ENCODE peak calls at places on chromosomes 2 and 18, in four cellular contexts. One of them, this sample, is unnamed.

GRCh38 chr18:73840319-73841065 is 307.1 kb downstream of the FBXO15 start:
- DNase-seq in kidney: no peak
- DNase-seq in mesothelial cell of epicardium: no peak
- DNase-seq in MCF 10A: no peak
- DNase-seq in this sample: no peak

GRCh38 chr18:33802955-33803354 is 224.9 kb downstream of the ASXL3 start:
- DNase-seq in MCF 10A: no peak
- DNase-seq in kidney: no peak
- DNase-seq in mesothelial cell of epicardium: no peak
- DNase-seq in this sample: no peak

GRCh38 chr2:66565291-66565690 is 130.4 kb downstream of the MEIS1 start:
- DNase-seq in mesothelial cell of epicardium: no peak
- DNase-seq in MCF 10A: no peak
- DNase-seq in kidney: no peak
- DNase-seq in this sample: no peak

GRCh38 chr2:239747771-239748170 is 277.4 kb downstream of the NDUFA10 start:
- DNase-seq in kidney: peak
- DNase-seq in mesothelial cell of epicardium: no peak
- DNase-seq in MCF 10A: no peak
- DNase-seq in this sample: no peak

GRCh38 chr2:226800941-226801784 is 1.5 kb upstream of the IRS1 start:
- DNase-seq in kidney: peak
- DNase-seq in MCF 10A: no peak
- DNase-seq in mesothelial cell of epicardium: peak
- DNase-seq in this sample: peak

GRCh38 chr2:70685771-70686171 is 82.2 kb downstream of the ADD2 start:
- DNase-seq in mesothelial cell of epicardium: no peak
- DNase-seq in MCF 10A: no peak
- DNase-seq in kidney: no peak
- DNase-seq in this sample: no peak

GRCh38 chr2:82330104-82330503 is 2025.6 kb upstream of the LRRTM1 start:
- DNase-seq in kidney: no peak
- DNase-seq in mesothelial cell of epicardium: no peak
- DNase-seq in MCF 10A: no peak
- DNase-seq in this sample: no peak

GRCh38 chr2:1854747-1855146 is 110.4 kb upstream of the PXDN start:
- DNase-seq in kidney: no peak
- DNase-seq in mesothelial cell of epicardium: no peak
- DNase-seq in MCF 10A: peak
- DNase-seq in this sample: peak

GRCh38 chr18:11807233-11807632 is 44.0 kb upstream of the CHMP1B start:
- DNase-seq in MCF 10A: no peak
- DNase-seq in kidney: no peak
- DNase-seq in mesothelial cell of epicardium: no peak
- DNase-seq in this sample: no peak

GRCh38 chr2:54858021-54858681 is 134.7 kb downstream of the EML6 start:
- DNase-seq in MCF 10A: peak
- DNase-seq in kidney: no peak
- DNase-seq in mesothelial cell of epicardium: no peak
- DNase-seq in this sample: no peak

GRCh38 chr2:1708476-1709334 is 35.6 kb downstream of the PXDN start:
- DNase-seq in mesothelial cell of epicardium: no peak
- DNase-seq in kidney: no peak
- DNase-seq in MCF 10A: peak
- DNase-seq in this sample: no peak

GRCh38 chr2:59988337-59988736 is 565.1 kb downstream of the BCL11A start:
- DNase-seq in mesothelial cell of epicardium: no peak
- DNase-seq in MCF 10A: no peak
- DNase-seq in kidney: no peak
- DNase-seq in this sample: no peak

GRCh38 chr2:160377204-160377995 is 116.2 kb downstream of the RBMS1 start:
- DNase-seq in mesothelial cell of epicardium: no peak
- DNase-seq in kidney: no peak
- DNase-seq in MCF 10A: no peak
- DNase-seq in this sample: no peak

GRCh38 chr2:190723397-190724090 is 74.7 kb downstream of the NAB1 start:
- DNase-seq in mesothelial cell of epicardium: no peak
- DNase-seq in MCF 10A: no peak
- DNase-seq in kidney: no peak
- DNase-seq in this sample: no peak

GRCh38 chr2:127404466-127405251 is 13.6 kb upstream of the PROC start:
- DNase-seq in mesothelial cell of epicardium: no peak
- DNase-seq in kidney: no peak
- DNase-seq in MCF 10A: no peak
- DNase-seq in this sample: peak

GRCh38 chr2:43319541-43319940 is 93.1 kb upstream of the ZFP36L2 start:
- DNase-seq in MCF 10A: no peak
- DNase-seq in kidney: no peak
- DNase-seq in mesothelial cell of epicardium: no peak
- DNase-seq in this sample: no peak

GRCh38 chr2:210259687-210260086 is 34.4 kb upstream of the ACADL start:
- DNase-seq in kidney: no peak
- DNase-seq in MCF 10A: no peak
- DNase-seq in mesothelial cell of epicardium: no peak
- DNase-seq in this sample: no peak

GRCh38 chr2:67854798-67855197 is 208.0 kb downstream of the C1D start:
- DNase-seq in kidney: no peak
- DNase-seq in mesothelial cell of epicardium: no peak
- DNase-seq in MCF 10A: no peak
- DNase-seq in this sample: no peak

GRCh38 chr2:230541934-230542380 is 126.0 kb downstream of the SP100 start:
- DNase-seq in MCF 10A: no peak
- DNase-seq in kidney: no peak
- DNase-seq in mesothelial cell of epicardium: no peak
- DNase-seq in this sample: peak

GRCh38 chr2:108031471-108031941 is 45.2 kb downstream of the SLC5A7 start:
- DNase-seq in kidney: peak
- DNase-seq in MCF 10A: no peak
- DNase-seq in mesothelial cell of epicardium: no peak
- DNase-seq in this sample: no peak

GRCh38 chr2:108029912-108030311 is 43.6 kb downstream of the SLC5A7 start:
- DNase-seq in kidney: no peak
- DNase-seq in mesothelial cell of epicardium: no peak
- DNase-seq in MCF 10A: no peak
- DNase-seq in this sample: no peak

GRCh38 chr2:108034843-108035242 is 48.5 kb downstream of the SLC5A7 start:
- DNase-seq in kidney: no peak
- DNase-seq in MCF 10A: peak
- DNase-seq in mesothelial cell of epicardium: no peak
- DNase-seq in this sample: no peak
- TF ChIP-seq CTCF in kidney: no peak
- TF ChIP-seq CTCF in MCF 10A: no peak
- TF ChIP-seq CTCF in mesothelial cell of epicardium: no peak
- TF ChIP-seq CTCF in this sample: no peak

GRCh38 chr2:178105566-178105965 is 6.7 kb upstream of the RBM45 start:
- DNase-seq in MCF 10A: peak
- DNase-seq in mesothelial cell of epicardium: no peak
- DNase-seq in kidney: no peak
- DNase-seq in this sample: no peak
- TF ChIP-seq CTCF in MCF 10A: no peak
- TF ChIP-seq CTCF in mesothelial cell of epicardium: no peak
- TF ChIP-seq CTCF in kidney: no peak
- TF ChIP-seq CTCF in this sample: no peak

GRCh38 chr18:30381826-30382225 is 660.7 kb downstream of the DSC3 start:
- DNase-seq in kidney: no peak
- DNase-seq in MCF 10A: peak
- DNase-seq in mesothelial cell of epicardium: no peak
- DNase-seq in this sample: no peak

GRCh38 chr18:30386624-30387023 is 655.9 kb downstream of the DSC3 start:
- DNase-seq in MCF 10A: no peak
- DNase-seq in mesothelial cell of epicardium: no peak
- DNase-seq in kidney: no peak
- DNase-seq in this sample: no peak

GRCh38 chr18:30387401-30387800 is 655.1 kb downstream of the DSC3 start:
- DNase-seq in mesothelial cell of epicardium: no peak
- DNase-seq in MCF 10A: peak
- DNase-seq in kidney: no peak
- DNase-seq in this sample: no peak

DNA sequence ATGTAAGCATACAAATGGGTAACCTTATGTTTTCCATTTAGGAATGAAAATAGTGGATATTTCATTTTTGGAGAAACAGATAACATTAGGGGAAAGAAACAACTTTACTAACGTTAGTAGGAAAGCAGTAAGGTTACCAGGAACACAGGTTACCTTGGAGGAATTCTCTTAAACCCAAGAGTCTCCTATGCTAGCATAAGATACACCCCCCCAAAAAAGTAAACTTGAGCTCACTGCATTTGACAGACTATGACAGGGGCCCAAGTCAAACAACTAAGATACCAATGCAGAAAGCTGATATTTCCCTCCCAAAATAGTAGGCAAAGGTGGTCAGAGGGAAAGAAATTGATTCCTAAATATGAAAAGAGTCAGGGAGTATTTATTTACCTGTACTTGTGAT is 656.9 kb downstream of the DSC3 start:
- DNase-seq in mesothelial cell of epicardium: no peak
- DNase-seq in kidney: no peak
- DNase-seq in MCF 10A: no peak
- DNase-seq in this sample: no peak
- TF ChIP-seq CTCF in mesothelial cell of epicardium: no peak
- TF ChIP-seq CTCF in kidney: no peak
- TF ChIP-seq CTCF in MCF 10A: no peak
- TF ChIP-seq CTCF in this sample: no peak

GRCh38 chr2:120546077-120546864 is 189.4 kb upstream of the GLI2 start:
- DNase-seq in mesothelial cell of epicardium: no peak
- DNase-seq in MCF 10A: peak
- DNase-seq in kidney: no peak
- DNase-seq in this sample: no peak
- TF ChIP-seq CTCF in mesothelial cell of epicardium: no peak
- TF ChIP-seq CTCF in MCF 10A: no peak
- TF ChIP-seq CTCF in kidney: no peak
- TF ChIP-seq CTCF in this sample: no peak